ENCODE peak calls at places on chromosome 4, in five cellular contexts. One of them, this sample, is unnamed.

GRCh38 chr4:15504041-15504440 is 34.4 kb downstream of the CC2D2A start:
- DNase-seq in thoracic aorta: no peak
- DNase-seq in suprapubic skin: no peak
- DNase-seq in fibroblast of pulmonary artery: no peak
- DNase-seq in OCI-LY7: no peak
- DNase-seq in this sample: no peak

GRCh38 chr4:114036426-114036825 is 57.0 kb upstream of the ARSJ start:
- DNase-seq in thoracic aorta: no peak
- DNase-seq in suprapubic skin: no peak
- DNase-seq in fibroblast of pulmonary artery: no peak
- DNase-seq in OCI-LY7: no peak
- DNase-seq in this sample: no peak

GRCh38 chr4:81503586-81503985 is 31.9 kb upstream of the RASGEF1B start:
- DNase-seq in thoracic aorta: no peak
- DNase-seq in suprapubic skin: no peak
- DNase-seq in fibroblast of pulmonary artery: no peak
- DNase-seq in OCI-LY7: no peak
- DNase-seq in this sample: no peak

GRCh38 chr4:128751354-128751753 is 58.1 kb upstream of the JADE1 start:
- DNase-seq in thoracic aorta: no peak
- DNase-seq in suprapubic skin: no peak
- DNase-seq in fibroblast of pulmonary artery: no peak
- DNase-seq in OCI-LY7: no peak
- DNase-seq in this sample: no peak

GRCh38 chr4:101785476-101785875 is 5.1 kb upstream of the BANK1 start:
- DNase-seq in thoracic aorta: no peak
- DNase-seq in suprapubic skin: no peak
- DNase-seq in fibroblast of pulmonary artery: peak
- DNase-seq in OCI-LY7: no peak
- DNase-seq in this sample: no peak

GRCh38 chr4:48944659-48945290 is 38.2 kb upstream of the OCIAD2 start:
- DNase-seq in thoracic aorta: no peak
- DNase-seq in suprapubic skin: no peak
- DNase-seq in fibroblast of pulmonary artery: no peak
- DNase-seq in OCI-LY7: peak
- DNase-seq in this sample: no peak

GRCh38 chr4:11263208-11263607 is 165.5 kb downstream of the HS3ST1 start:
- DNase-seq in thoracic aorta: no peak
- DNase-seq in suprapubic skin: no peak
- DNase-seq in fibroblast of pulmonary artery: no peak
- DNase-seq in OCI-LY7: no peak
- DNase-seq in this sample: no peak

GRCh38 chr4:84597450-84597849 is 14.5 kb downstream of the CDS1 start:
- DNase-seq in thoracic aorta: no peak
- DNase-seq in suprapubic skin: no peak
- DNase-seq in fibroblast of pulmonary artery: no peak
- DNase-seq in OCI-LY7: no peak
- DNase-seq in this sample: no peak

GRCh38 chr4:107740950-107741701 is 21.1 kb upstream of the PAPSS1 start:
- DNase-seq in thoracic aorta: no peak
- DNase-seq in suprapubic skin: peak
- DNase-seq in fibroblast of pulmonary artery: peak
- DNase-seq in OCI-LY7: no peak
- DNase-seq in this sample: no peak

GRCh38 chr4:56049428-56050212 is 100.9 kb downstream of the CEP135 start:
- DNase-seq in thoracic aorta: no peak
- DNase-seq in suprapubic skin: no peak
- DNase-seq in fibroblast of pulmonary artery: peak
- DNase-seq in OCI-LY7: peak
- DNase-seq in this sample: no peak

GRCh38 chr4:3321295-3321889 is 28.6 kb downstream of the RGS12 start:
- DNase-seq in thoracic aorta: no peak
- DNase-seq in suprapubic skin: peak
- DNase-seq in fibroblast of pulmonary artery: no peak
- DNase-seq in OCI-LY7: no peak
- DNase-seq in this sample: no peak

GRCh38 chr4:18012807-18013462 is 8.6 kb downstream of the LCORL start:
- DNase-seq in thoracic aorta: no peak
- DNase-seq in suprapubic skin: no peak
- DNase-seq in fibroblast of pulmonary artery: no peak
- DNase-seq in OCI-LY7: no peak
- DNase-seq in this sample: no peak

GRCh38 chr4:18020145-18020670 is 1.3 kb downstream of the LCORL start:
- DNase-seq in thoracic aorta: no peak
- DNase-seq in suprapubic skin: peak
- DNase-seq in fibroblast of pulmonary artery: peak
- DNase-seq in OCI-LY7: peak
- DNase-seq in this sample: no peak

GRCh38 chr4:18012115-18012806 is 9.3 kb downstream of the LCORL start:
- DNase-seq in thoracic aorta: no peak
- DNase-seq in suprapubic skin: no peak
- DNase-seq in fibroblast of pulmonary artery: no peak
- DNase-seq in OCI-LY7: no peak
- DNase-seq in this sample: no peak

DNA sequence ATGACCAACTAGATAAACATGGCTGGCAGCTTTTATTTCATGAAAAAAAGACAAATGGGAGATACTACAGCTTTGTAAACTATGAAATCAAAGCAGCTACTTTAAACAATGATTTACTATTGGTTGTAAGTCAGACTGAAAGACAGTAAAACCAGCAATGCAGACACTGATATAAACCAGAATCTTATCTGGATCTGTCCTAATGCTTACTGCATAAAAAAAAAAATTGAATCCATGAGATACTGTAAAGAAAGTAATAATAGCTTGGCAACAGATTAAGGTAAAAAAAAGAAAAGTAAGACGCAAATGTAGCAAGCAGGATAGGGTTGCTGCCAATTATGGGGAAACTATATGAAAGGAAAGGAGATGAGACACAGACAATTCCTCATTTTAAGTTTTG is 7.3 kb downstream of the LCORL start:
- DNase-seq in thoracic aorta: no peak
- DNase-seq in suprapubic skin: no peak
- DNase-seq in fibroblast of pulmonary artery: no peak
- DNase-seq in OCI-LY7: no peak
- DNase-seq in this sample: no peak
- TF ChIP-seq CTCF in thoracic aorta: no peak
- TF ChIP-seq CTCF in suprapubic skin: no peak
- TF ChIP-seq CTCF in fibroblast of pulmonary artery: no peak
- TF ChIP-seq CTCF in OCI-LY7: no peak
- TF ChIP-seq CTCF in this sample: no peak

GRCh38 chr4:67877086-67877485 is 6.7 kb downstream of the TMPRSS11D start:
- DNase-seq in thoracic aorta: no peak
- DNase-seq in suprapubic skin: no peak
- DNase-seq in fibroblast of pulmonary artery: no peak
- DNase-seq in OCI-LY7: no peak
- DNase-seq in this sample: no peak

GRCh38 chr4:67875011-67875410 is 8.8 kb downstream of the TMPRSS11D start:
- DNase-seq in thoracic aorta: no peak
- DNase-seq in suprapubic skin: no peak
- DNase-seq in fibroblast of pulmonary artery: peak
- DNase-seq in OCI-LY7: no peak
- DNase-seq in this sample: no peak

GRCh38 chr4:67869580-67870190 is 14.1 kb downstream of the TMPRSS11D start:
- DNase-seq in thoracic aorta: no peak
- DNase-seq in suprapubic skin: no peak
- DNase-seq in fibroblast of pulmonary artery: no peak
- DNase-seq in OCI-LY7: no peak
- DNase-seq in this sample: no peak

GRCh38 chr4:67873116-67873515 is 10.7 kb downstream of the TMPRSS11D start:
- DNase-seq in thoracic aorta: no peak
- DNase-seq in suprapubic skin: no peak
- DNase-seq in fibroblast of pulmonary artery: no peak
- DNase-seq in OCI-LY7: no peak
- DNase-seq in this sample: no peak

GRCh38 chr4:67871867-67872266 is 11.9 kb downstream of the TMPRSS11D start:
- DNase-seq in thoracic aorta: no peak
- DNase-seq in suprapubic skin: no peak
- DNase-seq in fibroblast of pulmonary artery: peak
- DNase-seq in OCI-LY7: peak
- DNase-seq in this sample: no peak
- TF ChIP-seq CTCF in thoracic aorta: no peak
- TF ChIP-seq CTCF in suprapubic skin: peak
- TF ChIP-seq CTCF in fibroblast of pulmonary artery: peak
- TF ChIP-seq CTCF in OCI-LY7: peak
- TF ChIP-seq CTCF in this sample: no peak

DNA sequence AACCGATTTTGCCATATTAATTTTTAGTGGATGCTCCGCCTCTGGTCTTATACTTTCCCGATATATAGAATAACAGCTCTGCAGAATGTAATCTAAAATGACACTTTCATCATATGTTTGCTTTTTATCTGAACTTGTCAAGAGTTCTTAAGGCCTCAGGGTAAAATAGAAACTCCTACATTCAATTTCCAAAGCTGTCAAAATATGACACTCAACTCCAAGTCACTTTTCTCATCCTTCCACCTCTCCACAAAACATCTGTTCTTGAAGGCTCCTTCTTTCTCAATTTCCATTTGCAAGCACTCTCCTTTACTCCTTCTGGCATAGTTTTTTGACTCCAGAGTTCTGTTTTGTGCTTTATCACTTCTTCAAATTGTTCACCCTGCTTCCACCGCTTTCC is 242.2 kb downstream of the PDGFC start:
- DNase-seq in thoracic aorta: no peak
- DNase-seq in suprapubic skin: no peak
- DNase-seq in fibroblast of pulmonary artery: no peak
- DNase-seq in OCI-LY7: no peak
- DNase-seq in this sample: no peak
- TF ChIP-seq CTCF in thoracic aorta: no peak
- TF ChIP-seq CTCF in suprapubic skin: no peak
- TF ChIP-seq CTCF in fibroblast of pulmonary artery: no peak
- TF ChIP-seq CTCF in OCI-LY7: no peak
- TF ChIP-seq CTCF in this sample: no peak

DNA sequence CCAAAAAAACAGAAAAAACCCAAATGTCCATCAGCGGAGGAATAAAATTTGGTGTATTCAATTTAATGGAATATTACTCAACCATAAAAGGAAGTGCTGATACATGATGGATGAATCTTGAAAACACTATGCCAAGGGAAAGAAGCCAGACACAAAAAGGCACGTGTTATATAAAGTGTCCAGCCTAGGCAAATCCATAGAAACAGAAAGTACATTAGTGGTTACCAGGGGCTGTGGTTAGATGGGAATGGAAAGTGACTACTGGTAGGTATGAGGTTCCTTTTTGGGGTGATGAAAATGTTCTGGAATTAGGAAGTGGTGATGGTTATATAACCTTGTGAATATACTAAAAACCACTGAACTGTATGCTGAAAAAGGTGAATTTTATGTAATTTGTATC is 3.5 kb upstream of the CDKL2 start:
- DNase-seq in thoracic aorta: no peak
- DNase-seq in suprapubic skin: no peak
- DNase-seq in fibroblast of pulmonary artery: peak
- DNase-seq in OCI-LY7: no peak
- DNase-seq in this sample: no peak
- TF ChIP-seq CTCF in thoracic aorta: no peak
- TF ChIP-seq CTCF in suprapubic skin: no peak
- TF ChIP-seq CTCF in fibroblast of pulmonary artery: no peak
- TF ChIP-seq CTCF in OCI-LY7: no peak
- TF ChIP-seq CTCF in this sample: no peak

DNA sequence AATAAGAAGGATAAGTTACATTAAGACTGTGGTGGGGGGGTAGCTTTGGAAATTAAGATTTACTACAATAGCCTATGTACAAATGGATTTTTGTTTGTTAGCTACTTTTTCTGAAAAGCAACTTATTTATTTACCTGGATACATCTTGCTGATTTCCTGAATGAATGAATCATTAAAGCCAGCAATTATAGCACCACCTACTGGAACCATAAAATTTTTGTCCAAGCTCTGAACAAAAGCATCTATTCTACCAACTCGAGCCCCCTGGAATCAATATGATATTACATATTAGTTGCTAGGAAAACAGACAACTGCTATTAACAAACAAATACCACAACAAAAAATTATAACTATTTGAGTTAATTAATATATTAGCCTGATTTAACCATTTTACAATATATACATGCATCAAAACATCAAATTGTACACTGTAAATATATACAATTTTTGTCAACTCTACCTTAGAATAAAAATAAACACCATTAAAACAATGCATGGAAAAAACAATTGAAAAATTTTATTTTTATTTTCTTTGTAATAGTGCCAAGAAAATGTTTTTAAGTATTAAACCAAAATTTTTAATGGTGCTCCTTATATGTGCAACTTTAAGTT is 15.3 kb downstream of the SEPSECS start:
- DNase-seq in thoracic aorta: no peak
- DNase-seq in suprapubic skin: no peak
- DNase-seq in fibroblast of pulmonary artery: peak
- DNase-seq in OCI-LY7: peak
- DNase-seq in this sample: no peak
- TF ChIP-seq CTCF in thoracic aorta: peak
- TF ChIP-seq CTCF in suprapubic skin: peak
- TF ChIP-seq CTCF in fibroblast of pulmonary artery: peak
- TF ChIP-seq CTCF in OCI-LY7: peak
- TF ChIP-seq CTCF in this sample: no peak

DNA sequence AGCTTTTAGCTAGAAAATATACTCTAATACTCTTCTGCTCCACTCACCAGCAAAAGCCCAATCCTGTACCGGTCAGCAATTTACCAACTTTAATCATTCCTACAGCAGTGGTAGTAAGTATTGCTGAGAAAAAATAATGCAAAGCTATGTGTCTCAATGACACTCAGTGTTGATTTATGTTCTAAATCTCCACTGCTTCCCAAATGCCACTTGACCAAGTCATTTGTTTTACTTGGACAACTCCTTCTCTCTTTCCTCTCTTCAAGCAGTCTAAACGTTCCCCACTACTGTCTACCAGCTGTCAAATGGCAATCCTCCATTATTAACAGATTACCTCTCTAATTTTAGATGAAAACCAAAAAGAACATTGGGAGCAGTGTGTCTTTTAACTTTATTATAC is 201.8 kb upstream of the GK2 start:
- DNase-seq in thoracic aorta: no peak
- DNase-seq in suprapubic skin: no peak
- DNase-seq in fibroblast of pulmonary artery: no peak
- DNase-seq in OCI-LY7: no peak
- DNase-seq in this sample: no peak
- TF ChIP-seq CTCF in thoracic aorta: no peak
- TF ChIP-seq CTCF in suprapubic skin: no peak
- TF ChIP-seq CTCF in fibroblast of pulmonary artery: no peak
- TF ChIP-seq CTCF in OCI-LY7: no peak
- TF ChIP-seq CTCF in this sample: no peak

This sample was measured in omental fat pad.